ENCODE peak calls at places on chromosomes 5 and 9, in seven cellular contexts. Q is NCI-H1436; W is right cardiac atrium; T is aorta; F is stimulated activated CD4-positive, alpha-beta T cell treated with anti-CD3 and anti-CD28 coated beads, Interleukin-2, amount 100 ng/mL, for 24 hours; A is left cardiac atrium; Z is CD8-positive, alpha-beta memory T cell. I is an unnamed sample.

GRCh38 chr5:171855798-171856772 is 70.5 kb downstream of the SMIM23 start:
- DNase-seq in Q (no peak), Z (no peak), W (no peak), T (no peak), A (no peak), F (no peak), I (no peak)

GRCh38 chr5:23446436-23446835 is 61.0 kb upstream of the PRDM9 start:
- DNase-seq in Q (no peak), A (no peak), F (no peak), W (peak), Z (no peak), T (no peak), I (no peak)

GRCh38 chr5:179887802-179888201 is 19.9 kb downstream of the TBC1D9B start:
- DNase-seq in T (no peak), Q (no peak), A (no peak), Z (no peak), F (no peak), W (peak), I (no peak)

GRCh38 chr5:33612386-33612785 is 171.6 kb downstream of the TARS1 start:
- DNase-seq in W (no peak), Q (no peak), A (no peak), T (no peak), Z (no peak), F (no peak), I (no peak)

GRCh38 chr9:93058357-93059096 is at the start of gene SUSD3:
- DNase-seq in W (peak), A (peak), Z (peak), T (peak), Q (peak), F (peak), I (peak)

GRCh38 chr9:133727277-133727875 is 10.8 kb downstream of the SARDH start:
- DNase-seq in W (no peak), Z (no peak), A (no peak), F (no peak), T (peak), Q (no peak), I (peak)

GRCh38 chr5:115170924-115171510 is 1.3 kb upstream of the TRIM36 start:
- DNase-seq in T (no peak), Z (no peak), F (no peak), Q (no peak), A (no peak), W (no peak), I (no peak)

GRCh38 chr9:118238139-118238538 is 533.9 kb downstream of the TLR4 start:
- DNase-seq in W (no peak), Q (no peak), T (no peak), A (no peak), Z (no peak), F (no peak), I (no peak)

GRCh38 chr5:179806250-179807045 is at the start of gene MGAT4B:
- DNase-seq in T (peak), F (peak), W (peak), A (peak), Q (peak), Z (peak), I (peak)

GRCh38 chr9:95092321-95093072 is 225.0 kb downstream of the FANCC start:
- DNase-seq in Z (no peak), A (peak), Q (no peak), F (no peak), W (peak), T (peak), I (no peak)

GRCh38 chr5:139847790-139848507 is 52.3 kb downstream of the PSD2 start:
- DNase-seq in Q (no peak), F (peak), W (peak), A (peak), T (peak), Z (peak), I (peak)

GRCh38 chr9:37174247-37174646 is 53.9 kb downstream of the ZCCHC7 start:
- DNase-seq in A (no peak), Z (no peak), W (no peak), Q (no peak), T (no peak), F (no peak), I (no peak)

GRCh38 chr5:106415541-106415940 is 1255.2 kb downstream of the EFNA5 start:
- DNase-seq in Z (no peak), Q (no peak), W (no peak), T (no peak), F (no peak), A (no peak), I (no peak)

GRCh38 chr9:115157245-115157674 is 39.3 kb upstream of the TNC start:
- DNase-seq in W (no peak), Z (no peak), F (no peak), Q (no peak), T (no peak), A (no peak), I (no peak)

GRCh38 chr5:72454996-72455395 is 52.2 kb downstream of the ZNF366 start:
- DNase-seq in Q (no peak), T (no peak), F (no peak), A (no peak), Z (no peak), W (no peak), I (no peak)

GRCh38 chr9:6413365-6414263 is 615 bp downstream of the UHRF2 start:
- DNase-seq in A (peak), T (peak), Z (no peak), W (peak), Q (no peak), F (peak), I (no peak)

GRCh38 chr9:7791364-7791763 is 8.2 kb downstream of the DMAC1 start:
- DNase-seq in Z (no peak), Q (no peak), F (no peak), A (no peak), T (no peak), W (no peak), I (no peak)

GRCh38 chr5:120306331-120306730 is 157.8 kb upstream of the PRR16 start:
- DNase-seq in Z (no peak), W (no peak), T (no peak), F (no peak), A (no peak), Q (no peak), I (no peak)

GRCh38 chr9:23153058-23153457 is 673.0 kb downstream of the ELAVL2 start:
- DNase-seq in Z (no peak), Q (no peak), A (no peak), F (no peak), W (no peak), T (no peak), I (no peak)

GRCh38 chr9:113011911-113012381 is at the start of gene ZNF883:
- DNase-seq in F (peak), W (peak), T (peak), Q (peak), A (peak), Z (no peak), I (peak)

GRCh38 chr5:174624754-174625506 is 99.5 kb upstream of the MSX2 start:
- DNase-seq in A (no peak), T (no peak), W (no peak), F (no peak), Z (no peak), Q (no peak), I (no peak)

GRCh38 chr5:39650234-39650816 is 225.5 kb upstream of the DAB2 start:
- DNase-seq in A (no peak), T (no peak), Q (no peak), F (no peak), W (no peak), Z (no peak), I (no peak)

GRCh38 chr9:88889386-88889785 is 101.9 kb upstream of the S1PR3 start:
- DNase-seq in Z (no peak), T (peak), F (no peak), W (no peak), A (no peak), Q (no peak), I (no peak)

GRCh38 chr5:82107277-82107676 is 135.5 kb downstream of the ATG10 start:
- DNase-seq in F (no peak), Q (no peak), T (no peak), A (no peak), W (no peak), Z (no peak), I (no peak)

GRCh38 chr9:21597284-21597683 is 115.2 kb upstream of the IFNE start:
- DNase-seq in F (no peak), W (no peak), Z (no peak), Q (no peak), A (no peak), T (no peak), I (no peak)

I was measured in ovary.